ENCODE peak calls at places on chromosome 20, in eight cellular contexts. One of them, this sample, is unnamed.

GRCh38 chr20:2750343-2751251 is 49.8 kb downstream of the CPXM1 start:
- DNase-seq in NCI-H2081: no peak
- DNase-seq in NCI-H510A treated with DMSO at 0.1 percent for 48 hours: peak; percentile 35
- DNase-seq in central memory CD8-positive, alpha-beta T cell: no peak
- DNase-seq in stimulated activated CD8-positive, alpha-beta memory T cell treated with anti-CD3 and anti-CD28 coated beads, Interleukin-12 subunit alpha, Interleukin-12 subunit beta, amount 100 ng/mL, for 4 hours: no peak
- DNase-seq in NCI-H1105: no peak
- DNase-seq in effector CD4-positive, alpha-beta T cell: no peak
- DNase-seq in stimulated activated CD4-positive, alpha-beta T cell treated with anti-CD3 and anti-CD28 coated beads, Interleukin-4, amount 100 ng/mL, for 48 hours: no peak
- DNase-seq in this sample: no peak

GRCh38 chr20:36821964-36822437 is 48.4 kb upstream of the DSN1 start:
- DNase-seq in NCI-H2081: no peak
- DNase-seq in effector CD4-positive, alpha-beta T cell: no peak
- DNase-seq in NCI-H1105: no peak
- DNase-seq in NCI-H510A treated with DMSO at 0.1 percent for 48 hours: no peak
- DNase-seq in central memory CD8-positive, alpha-beta T cell: no peak
- DNase-seq in stimulated activated CD4-positive, alpha-beta T cell treated with anti-CD3 and anti-CD28 coated beads, Interleukin-4, amount 100 ng/mL, for 48 hours: no peak
- DNase-seq in stimulated activated CD8-positive, alpha-beta memory T cell treated with anti-CD3 and anti-CD28 coated beads, Interleukin-12 subunit alpha, Interleukin-12 subunit beta, amount 100 ng/mL, for 4 hours: no peak
- DNase-seq in this sample: no peak

GRCh38 chr20:17835941-17836861 is 132.4 kb downstream of the SNX5 start:
- DNase-seq in stimulated activated CD8-positive, alpha-beta memory T cell treated with anti-CD3 and anti-CD28 coated beads, Interleukin-12 subunit alpha, Interleukin-12 subunit beta, amount 100 ng/mL, for 4 hours: no peak
- DNase-seq in central memory CD8-positive, alpha-beta T cell: no peak
- DNase-seq in NCI-H510A treated with DMSO at 0.1 percent for 48 hours: no peak
- DNase-seq in NCI-H1105: no peak
- DNase-seq in NCI-H2081: no peak
- DNase-seq in effector CD4-positive, alpha-beta T cell: no peak
- DNase-seq in stimulated activated CD4-positive, alpha-beta T cell treated with anti-CD3 and anti-CD28 coated beads, Interleukin-4, amount 100 ng/mL, for 48 hours: no peak
- DNase-seq in this sample: no peak

GRCh38 chr20:34222208-34222607 is 19.0 kb upstream of the ASIP start:
- DNase-seq in NCI-H1105: no peak
- DNase-seq in stimulated activated CD8-positive, alpha-beta memory T cell treated with anti-CD3 and anti-CD28 coated beads, Interleukin-12 subunit alpha, Interleukin-12 subunit beta, amount 100 ng/mL, for 4 hours: no peak
- DNase-seq in central memory CD8-positive, alpha-beta T cell: no peak
- DNase-seq in stimulated activated CD4-positive, alpha-beta T cell treated with anti-CD3 and anti-CD28 coated beads, Interleukin-4, amount 100 ng/mL, for 48 hours: no peak
- DNase-seq in NCI-H510A treated with DMSO at 0.1 percent for 48 hours: no peak
- DNase-seq in effector CD4-positive, alpha-beta T cell: no peak
- DNase-seq in NCI-H2081: no peak
- DNase-seq in this sample: no peak

GRCh38 chr20:51160821-51161220 is 137.9 kb upstream of the KCNG1 start:
- DNase-seq in NCI-H1105: no peak
- DNase-seq in effector CD4-positive, alpha-beta T cell: no peak
- DNase-seq in central memory CD8-positive, alpha-beta T cell: no peak
- DNase-seq in stimulated activated CD8-positive, alpha-beta memory T cell treated with anti-CD3 and anti-CD28 coated beads, Interleukin-12 subunit alpha, Interleukin-12 subunit beta, amount 100 ng/mL, for 4 hours: no peak
- DNase-seq in NCI-H510A treated with DMSO at 0.1 percent for 48 hours: no peak
- DNase-seq in stimulated activated CD4-positive, alpha-beta T cell treated with anti-CD3 and anti-CD28 coated beads, Interleukin-4, amount 100 ng/mL, for 48 hours: no peak
- DNase-seq in NCI-H2081: no peak
- DNase-seq in this sample: no peak

GRCh38 chr20:45011108-45011526 is 44.8 kb downstream of the STK4 start:
- DNase-seq in stimulated activated CD4-positive, alpha-beta T cell treated with anti-CD3 and anti-CD28 coated beads, Interleukin-4, amount 100 ng/mL, for 48 hours: peak; percentile 18
- DNase-seq in NCI-H510A treated with DMSO at 0.1 percent for 48 hours: peak; percentile 57
- DNase-seq in stimulated activated CD8-positive, alpha-beta memory T cell treated with anti-CD3 and anti-CD28 coated beads, Interleukin-12 subunit alpha, Interleukin-12 subunit beta, amount 100 ng/mL, for 4 hours: no peak
- DNase-seq in NCI-H2081: peak; percentile 29
- DNase-seq in central memory CD8-positive, alpha-beta T cell: peak; percentile 17
- DNase-seq in effector CD4-positive, alpha-beta T cell: peak; percentile 41
- DNase-seq in NCI-H1105: peak; percentile 36
- DNase-seq in this sample: no peak

GRCh38 chr20:37856932-37857660 is 45.8 kb upstream of the VSTM2L start:
- DNase-seq in NCI-H510A treated with DMSO at 0.1 percent for 48 hours: no peak
- DNase-seq in effector CD4-positive, alpha-beta T cell: no peak
- DNase-seq in NCI-H2081: no peak
- DNase-seq in stimulated activated CD8-positive, alpha-beta memory T cell treated with anti-CD3 and anti-CD28 coated beads, Interleukin-12 subunit alpha, Interleukin-12 subunit beta, amount 100 ng/mL, for 4 hours: no peak
- DNase-seq in NCI-H1105: no peak
- DNase-seq in stimulated activated CD4-positive, alpha-beta T cell treated with anti-CD3 and anti-CD28 coated beads, Interleukin-4, amount 100 ng/mL, for 48 hours: no peak
- DNase-seq in central memory CD8-positive, alpha-beta T cell: no peak
- DNase-seq in this sample: no peak

GRCh38 chr20:55135923-55136322 is 660.5 kb downstream of the DOK5 start:
- DNase-seq in stimulated activated CD4-positive, alpha-beta T cell treated with anti-CD3 and anti-CD28 coated beads, Interleukin-4, amount 100 ng/mL, for 48 hours: no peak
- DNase-seq in effector CD4-positive, alpha-beta T cell: no peak
- DNase-seq in NCI-H510A treated with DMSO at 0.1 percent for 48 hours: no peak
- DNase-seq in NCI-H2081: no peak
- DNase-seq in central memory CD8-positive, alpha-beta T cell: no peak
- DNase-seq in stimulated activated CD8-positive, alpha-beta memory T cell treated with anti-CD3 and anti-CD28 coated beads, Interleukin-12 subunit alpha, Interleukin-12 subunit beta, amount 100 ng/mL, for 4 hours: no peak
- DNase-seq in NCI-H1105: no peak
- DNase-seq in this sample: no peak

GRCh38 chr20:52622086-52622485 is 350.1 kb upstream of the TSHZ2 start:
- DNase-seq in stimulated activated CD4-positive, alpha-beta T cell treated with anti-CD3 and anti-CD28 coated beads, Interleukin-4, amount 100 ng/mL, for 48 hours: no peak
- DNase-seq in effector CD4-positive, alpha-beta T cell: no peak
- DNase-seq in NCI-H510A treated with DMSO at 0.1 percent for 48 hours: no peak
- DNase-seq in stimulated activated CD8-positive, alpha-beta memory T cell treated with anti-CD3 and anti-CD28 coated beads, Interleukin-12 subunit alpha, Interleukin-12 subunit beta, amount 100 ng/mL, for 4 hours: no peak
- DNase-seq in central memory CD8-positive, alpha-beta T cell: no peak
- DNase-seq in NCI-H2081: no peak
- DNase-seq in NCI-H1105: no peak
- DNase-seq in this sample: no peak

GRCh38 chr20:37443596-37443995 is 77.5 kb upstream of the NNAT start:
- DNase-seq in NCI-H2081: no peak
- DNase-seq in NCI-H1105: no peak
- DNase-seq in central memory CD8-positive, alpha-beta T cell: no peak
- DNase-seq in stimulated activated CD8-positive, alpha-beta memory T cell treated with anti-CD3 and anti-CD28 coated beads, Interleukin-12 subunit alpha, Interleukin-12 subunit beta, amount 100 ng/mL, for 4 hours: no peak
- DNase-seq in NCI-H510A treated with DMSO at 0.1 percent for 48 hours: no peak
- DNase-seq in effector CD4-positive, alpha-beta T cell: no peak
- DNase-seq in stimulated activated CD4-positive, alpha-beta T cell treated with anti-CD3 and anti-CD28 coated beads, Interleukin-4, amount 100 ng/mL, for 48 hours: no peak
- DNase-seq in this sample: no peak

GRCh38 chr20:32004963-32005362 is 5.3 kb upstream of the CCM2L start:
- DNase-seq in NCI-H510A treated with DMSO at 0.1 percent for 48 hours: no peak
- DNase-seq in central memory CD8-positive, alpha-beta T cell: no peak
- DNase-seq in NCI-H2081: no peak
- DNase-seq in NCI-H1105: no peak
- DNase-seq in stimulated activated CD8-positive, alpha-beta memory T cell treated with anti-CD3 and anti-CD28 coated beads, Interleukin-12 subunit alpha, Interleukin-12 subunit beta, amount 100 ng/mL, for 4 hours: no peak
- DNase-seq in stimulated activated CD4-positive, alpha-beta T cell treated with anti-CD3 and anti-CD28 coated beads, Interleukin-4, amount 100 ng/mL, for 48 hours: no peak
- DNase-seq in effector CD4-positive, alpha-beta T cell: no peak
- DNase-seq in this sample: no peak

GRCh38 chr20:34553366-34553867 is 5.1 kb upstream of the MAP1LC3A start:
- DNase-seq in NCI-H2081: no peak
- DNase-seq in stimulated activated CD4-positive, alpha-beta T cell treated with anti-CD3 and anti-CD28 coated beads, Interleukin-4, amount 100 ng/mL, for 48 hours: no peak
- DNase-seq in NCI-H510A treated with DMSO at 0.1 percent for 48 hours: peak; percentile 13
- DNase-seq in effector CD4-positive, alpha-beta T cell: no peak
- DNase-seq in stimulated activated CD8-positive, alpha-beta memory T cell treated with anti-CD3 and anti-CD28 coated beads, Interleukin-12 subunit alpha, Interleukin-12 subunit beta, amount 100 ng/mL, for 4 hours: no peak
- DNase-seq in NCI-H1105: no peak
- DNase-seq in central memory CD8-positive, alpha-beta T cell: no peak
- DNase-seq in this sample: no peak

GRCh38 chr20:652611-653109 is 340 bp downstream of the SRXN1 start:
- DNase-seq in effector CD4-positive, alpha-beta T cell: no peak
- DNase-seq in central memory CD8-positive, alpha-beta T cell: no peak
- DNase-seq in NCI-H1105: no peak
- DNase-seq in NCI-H510A treated with DMSO at 0.1 percent for 48 hours: no peak
- DNase-seq in stimulated activated CD4-positive, alpha-beta T cell treated with anti-CD3 and anti-CD28 coated beads, Interleukin-4, amount 100 ng/mL, for 48 hours: no peak
- DNase-seq in stimulated activated CD8-positive, alpha-beta memory T cell treated with anti-CD3 and anti-CD28 coated beads, Interleukin-12 subunit alpha, Interleukin-12 subunit beta, amount 100 ng/mL, for 4 hours: no peak
- DNase-seq in NCI-H2081: no peak
- DNase-seq in this sample: no peak

GRCh38 chr20:58893355-58894151 is 41.0 kb downstream of the GNAS start:
- DNase-seq in stimulated activated CD8-positive, alpha-beta memory T cell treated with anti-CD3 and anti-CD28 coated beads, Interleukin-12 subunit alpha, Interleukin-12 subunit beta, amount 100 ng/mL, for 4 hours: no peak
- DNase-seq in NCI-H2081: no peak
- DNase-seq in effector CD4-positive, alpha-beta T cell: no peak
- DNase-seq in NCI-H1105: no peak
- DNase-seq in NCI-H510A treated with DMSO at 0.1 percent for 48 hours: no peak
- DNase-seq in stimulated activated CD4-positive, alpha-beta T cell treated with anti-CD3 and anti-CD28 coated beads, Interleukin-4, amount 100 ng/mL, for 48 hours: peak; percentile 48
- DNase-seq in central memory CD8-positive, alpha-beta T cell: no peak
- DNase-seq in this sample: peak; percentile 69

GRCh38 chr20:45406260-45407066 is 1.6 kb upstream of the DBNDD2 start:
- DNase-seq in NCI-H2081: peak; percentile 49
- DNase-seq in central memory CD8-positive, alpha-beta T cell: no peak
- DNase-seq in NCI-H1105: peak; percentile 59
- DNase-seq in stimulated activated CD4-positive, alpha-beta T cell treated with anti-CD3 and anti-CD28 coated beads, Interleukin-4, amount 100 ng/mL, for 48 hours: peak; percentile 28
- DNase-seq in NCI-H510A treated with DMSO at 0.1 percent for 48 hours: no peak
- DNase-seq in stimulated activated CD8-positive, alpha-beta memory T cell treated with anti-CD3 and anti-CD28 coated beads, Interleukin-12 subunit alpha, Interleukin-12 subunit beta, amount 100 ng/mL, for 4 hours: peak; percentile 50
- DNase-seq in effector CD4-positive, alpha-beta T cell: peak; percentile 22
- DNase-seq in this sample: peak; percentile 67

GRCh38 chr20:60697252-60697651 is 554.8 kb upstream of the CDH4 start:
- DNase-seq in stimulated activated CD4-positive, alpha-beta T cell treated with anti-CD3 and anti-CD28 coated beads, Interleukin-4, amount 100 ng/mL, for 48 hours: no peak
- DNase-seq in stimulated activated CD8-positive, alpha-beta memory T cell treated with anti-CD3 and anti-CD28 coated beads, Interleukin-12 subunit alpha, Interleukin-12 subunit beta, amount 100 ng/mL, for 4 hours: no peak
- DNase-seq in central memory CD8-positive, alpha-beta T cell: no peak
- DNase-seq in NCI-H2081: no peak
- DNase-seq in NCI-H510A treated with DMSO at 0.1 percent for 48 hours: no peak
- DNase-seq in NCI-H1105: no peak
- DNase-seq in effector CD4-positive, alpha-beta T cell: no peak
- DNase-seq in this sample: no peak

GRCh38 chr20:10381477-10381876 is 52.5 kb downstream of the MKKS start:
- DNase-seq in effector CD4-positive, alpha-beta T cell: no peak
- DNase-seq in NCI-H2081: no peak
- DNase-seq in NCI-H510A treated with DMSO at 0.1 percent for 48 hours: no peak
- DNase-seq in central memory CD8-positive, alpha-beta T cell: no peak
- DNase-seq in stimulated activated CD4-positive, alpha-beta T cell treated with anti-CD3 and anti-CD28 coated beads, Interleukin-4, amount 100 ng/mL, for 48 hours: no peak
- DNase-seq in stimulated activated CD8-positive, alpha-beta memory T cell treated with anti-CD3 and anti-CD28 coated beads, Interleukin-12 subunit alpha, Interleukin-12 subunit beta, amount 100 ng/mL, for 4 hours: no peak
- DNase-seq in NCI-H1105: no peak
- DNase-seq in this sample: no peak

GRCh38 chr20:62953839-62954703 is 1.6 kb downstream of the SLC17A9 start:
- DNase-seq in NCI-H510A treated with DMSO at 0.1 percent for 48 hours: peak; percentile 29
- DNase-seq in NCI-H2081: peak; percentile 65
- DNase-seq in stimulated activated CD4-positive, alpha-beta T cell treated with anti-CD3 and anti-CD28 coated beads, Interleukin-4, amount 100 ng/mL, for 48 hours: no peak
- DNase-seq in NCI-H1105: peak; percentile 84
- DNase-seq in stimulated activated CD8-positive, alpha-beta memory T cell treated with anti-CD3 and anti-CD28 coated beads, Interleukin-12 subunit alpha, Interleukin-12 subunit beta, amount 100 ng/mL, for 4 hours: peak; percentile 35
- DNase-seq in effector CD4-positive, alpha-beta T cell: peak; percentile 64
- DNase-seq in central memory CD8-positive, alpha-beta T cell: peak; percentile 71
- DNase-seq in this sample: peak; percentile 77

GRCh38 chr20:49054032-49054643 is 8.0 kb downstream of the CSE1L start:
- DNase-seq in effector CD4-positive, alpha-beta T cell: no peak
- DNase-seq in stimulated activated CD8-positive, alpha-beta memory T cell treated with anti-CD3 and anti-CD28 coated beads, Interleukin-12 subunit alpha, Interleukin-12 subunit beta, amount 100 ng/mL, for 4 hours: no peak
- DNase-seq in stimulated activated CD4-positive, alpha-beta T cell treated with anti-CD3 and anti-CD28 coated beads, Interleukin-4, amount 100 ng/mL, for 48 hours: no peak
- DNase-seq in NCI-H2081: no peak
- DNase-seq in NCI-H510A treated with DMSO at 0.1 percent for 48 hours: no peak
- DNase-seq in central memory CD8-positive, alpha-beta T cell: no peak
- DNase-seq in NCI-H1105: no peak
- DNase-seq in this sample: no peak

GRCh38 chr20:53413188-53413631 is 180.4 kb downstream of the ZNF217 start:
- DNase-seq in stimulated activated CD8-positive, alpha-beta memory T cell treated with anti-CD3 and anti-CD28 coated beads, Interleukin-12 subunit alpha, Interleukin-12 subunit beta, amount 100 ng/mL, for 4 hours: peak; percentile 16
- DNase-seq in central memory CD8-positive, alpha-beta T cell: peak; percentile 19
- DNase-seq in NCI-H1105: no peak
- DNase-seq in NCI-H510A treated with DMSO at 0.1 percent for 48 hours: peak; percentile 66
- DNase-seq in effector CD4-positive, alpha-beta T cell: peak; percentile 36
- DNase-seq in NCI-H2081: no peak
- DNase-seq in stimulated activated CD4-positive, alpha-beta T cell treated with anti-CD3 and anti-CD28 coated beads, Interleukin-4, amount 100 ng/mL, for 48 hours: peak; percentile 24
- DNase-seq in this sample: peak; percentile 17

GRCh38 chr20:61589055-61589385 is 337.0 kb downstream of the CDH4 start:
- DNase-seq in stimulated activated CD8-positive, alpha-beta memory T cell treated with anti-CD3 and anti-CD28 coated beads, Interleukin-12 subunit alpha, Interleukin-12 subunit beta, amount 100 ng/mL, for 4 hours: no peak
- DNase-seq in central memory CD8-positive, alpha-beta T cell: no peak
- DNase-seq in stimulated activated CD4-positive, alpha-beta T cell treated with anti-CD3 and anti-CD28 coated beads, Interleukin-4, amount 100 ng/mL, for 48 hours: no peak
- DNase-seq in NCI-H2081: no peak
- DNase-seq in NCI-H510A treated with DMSO at 0.1 percent for 48 hours: no peak
- DNase-seq in effector CD4-positive, alpha-beta T cell: no peak
- DNase-seq in NCI-H1105: no peak
- DNase-seq in this sample: no peak